ENCODE peak calls at places on chromosomes 6 and 20, in five cellular contexts. Q is activated CD8-positive, alpha-beta T cell treated with anti-CD3 and anti-CD28 coated beads for 36 hours; B is heart left ventricle; Y is cardiac muscle cell; W is AG04449. V is an unnamed sample.

GRCh38 chr6:170155464-170156196 is 135.2 kb downstream of the DLL1 start:
- DNase-seq in Q (no peak), Y (no peak), W (no peak), B (no peak), V (no peak)

GRCh38 chr6:119347466-119348307 is 1.9 kb downstream of the MAN1A1 start:
- DNase-seq in W (no peak), Q (peak; percentile 59), Y (no peak), B (peak; percentile 40), V (peak; percentile 78)

GRCh38 chr6:1110164-1110563 is 201.7 kb upstream of the FOXQ1 start:
- DNase-seq in Q (no peak), B (no peak), Y (no peak), W (no peak), V (no peak)

GRCh38 chr6:29589423-29590048 is 4.6 kb downstream of the OR2H2 start:
- DNase-seq in B (no peak), W (peak; percentile 5), Y (peak; percentile 60), Q (peak; percentile 71), V (no peak)

GRCh38 chr6:75415804-75416203 is 77.8 kb downstream of the FILIP1 start:
- DNase-seq in Q (no peak), B (no peak), Y (no peak), W (no peak), V (no peak)

GRCh38 chr20:40697466-40697987 is 8.5 kb upstream of the MAFB start:
- DNase-seq in Y (no peak), Q (no peak), B (no peak), W (no peak), V (no peak)

GRCh38 chr6:83097204-83097603 is 29.7 kb downstream of the DOP1A start:
- DNase-seq in B (no peak), Y (peak; percentile 52), Q (no peak), W (no peak), V (no peak)

GRCh38 chr20:45306431-45306982 is at the start of gene RBPJL:
- DNase-seq in W (no peak), B (no peak), Y (peak; percentile 14), Q (peak; percentile 55), V (no peak)

GRCh38 chr20:35316086-35316485 is 23.9 kb upstream of the FAM83C start:
- DNase-seq in Q (no peak), W (no peak), Y (no peak), B (no peak), V (no peak)

GRCh38 chr20:19408971-19409370 is 196.5 kb downstream of the SLC24A3 start:
- DNase-seq in W (no peak), B (no peak), Y (no peak), Q (no peak), V (no peak)

DNA sequence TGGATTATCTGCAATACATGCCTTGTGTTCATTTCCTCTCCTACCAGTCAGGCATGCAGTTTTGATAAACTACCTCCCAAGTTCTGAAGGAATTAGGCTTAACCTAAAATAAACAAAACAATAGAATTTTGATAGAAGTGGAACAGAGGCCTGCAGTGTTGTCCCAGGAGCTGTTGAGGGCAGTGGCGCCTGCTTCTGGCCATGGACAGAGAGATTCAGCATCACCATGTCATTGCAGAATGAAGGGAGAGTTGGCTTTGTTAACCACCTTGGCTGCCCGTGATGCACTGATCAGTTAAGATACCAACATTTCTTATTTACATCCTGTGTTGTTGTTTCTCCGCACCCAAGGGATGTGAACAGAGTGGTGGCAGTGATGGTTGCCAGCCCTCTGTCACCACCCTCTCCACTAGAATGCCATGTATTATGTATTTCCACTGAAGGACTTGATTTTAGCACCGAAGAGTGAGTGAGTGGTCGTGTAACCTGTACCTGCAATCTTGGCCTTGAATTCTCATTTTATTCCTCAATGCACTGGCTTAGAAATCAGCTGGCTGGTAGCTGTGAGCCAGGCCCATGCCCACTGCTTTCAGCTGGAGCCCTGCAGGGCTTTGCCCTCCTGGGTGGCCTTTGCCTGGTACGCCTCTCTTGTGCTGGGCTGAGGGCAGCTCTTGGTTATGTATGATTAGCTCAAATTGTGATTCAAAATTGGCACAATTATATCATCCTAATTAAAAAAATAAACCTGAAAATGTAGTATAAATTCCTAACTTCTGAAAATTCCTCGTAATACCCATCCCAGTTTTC is 56.5 kb downstream of the SHLD1 start:
- DNase-seq in Q (peak; percentile 23), B (no peak), W (no peak), Y (no peak), V (no peak)
- TF ChIP-seq CTCF in Q (no peak), B (peak; percentile 15), W (no peak), Y (peak; percentile 32), V (no peak)

GRCh38 chr20:50221501-50222323 is 31.1 kb downstream of the CEBPB start:
- DNase-seq in B (peak; percentile 49), Q (no peak), W (no peak), Y (peak; percentile 80), V (peak; percentile 74)
- TF ChIP-seq CTCF in B (no peak), Q (no peak), W (no peak), Y (peak; percentile 2), V (no peak)

GRCh38 chr6:107122748-107123147 is 7.4 kb upstream of the BEND3 start:
- DNase-seq in Y (no peak), W (no peak), Q (no peak), B (no peak), V (no peak)

GRCh38 chr6:107123501-107123900 is 8.2 kb upstream of the BEND3 start:
- DNase-seq in W (no peak), Y (no peak), Q (no peak), B (no peak), V (no peak)

GRCh38 chr6:107121964-107122495 is 6.7 kb upstream of the BEND3 start:
- DNase-seq in Q (no peak), W (no peak), Y (no peak), B (no peak), V (no peak)

GRCh38 chr6:107125771-107126170 is 10.5 kb upstream of the BEND3 start:
- DNase-seq in Q (no peak), Y (no peak), B (no peak), W (no peak), V (no peak)

DNA sequence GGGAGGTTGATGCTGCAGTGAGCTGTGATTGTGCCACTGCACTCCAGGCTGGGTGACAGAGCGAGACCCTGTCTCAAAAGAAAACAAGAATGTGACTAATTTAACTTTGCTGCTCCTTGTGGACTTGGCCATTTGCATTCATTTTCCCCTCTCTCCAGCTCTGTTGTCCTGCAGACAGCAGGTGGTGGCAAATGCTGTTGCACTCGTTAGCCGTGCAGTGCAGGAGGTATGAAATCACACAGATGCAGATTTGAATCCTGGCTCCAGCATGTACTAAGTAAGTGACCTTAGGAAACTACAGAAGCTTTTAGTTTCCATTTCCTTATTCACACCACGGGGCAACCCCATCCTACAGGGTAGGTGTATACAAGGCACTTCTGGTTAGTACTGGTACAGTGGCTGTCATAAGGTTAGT is 9.6 kb upstream of the BEND3 start:
- DNase-seq in Q (peak; percentile 3), B (no peak), Y (no peak), W (no peak), V (no peak)
- TF ChIP-seq CTCF in Q (no peak), B (no peak), Y (no peak), W (no peak), V (no peak)

GRCh38 chr6:72246926-72247325 is 360.6 kb downstream of the RIMS1 start:
- DNase-seq in B (no peak), Q (no peak), W (no peak), Y (peak; percentile 6), V (no peak)
- TF ChIP-seq CTCF in B (no peak), Q (no peak), W (no peak), Y (no peak), V (no peak)

DNA sequence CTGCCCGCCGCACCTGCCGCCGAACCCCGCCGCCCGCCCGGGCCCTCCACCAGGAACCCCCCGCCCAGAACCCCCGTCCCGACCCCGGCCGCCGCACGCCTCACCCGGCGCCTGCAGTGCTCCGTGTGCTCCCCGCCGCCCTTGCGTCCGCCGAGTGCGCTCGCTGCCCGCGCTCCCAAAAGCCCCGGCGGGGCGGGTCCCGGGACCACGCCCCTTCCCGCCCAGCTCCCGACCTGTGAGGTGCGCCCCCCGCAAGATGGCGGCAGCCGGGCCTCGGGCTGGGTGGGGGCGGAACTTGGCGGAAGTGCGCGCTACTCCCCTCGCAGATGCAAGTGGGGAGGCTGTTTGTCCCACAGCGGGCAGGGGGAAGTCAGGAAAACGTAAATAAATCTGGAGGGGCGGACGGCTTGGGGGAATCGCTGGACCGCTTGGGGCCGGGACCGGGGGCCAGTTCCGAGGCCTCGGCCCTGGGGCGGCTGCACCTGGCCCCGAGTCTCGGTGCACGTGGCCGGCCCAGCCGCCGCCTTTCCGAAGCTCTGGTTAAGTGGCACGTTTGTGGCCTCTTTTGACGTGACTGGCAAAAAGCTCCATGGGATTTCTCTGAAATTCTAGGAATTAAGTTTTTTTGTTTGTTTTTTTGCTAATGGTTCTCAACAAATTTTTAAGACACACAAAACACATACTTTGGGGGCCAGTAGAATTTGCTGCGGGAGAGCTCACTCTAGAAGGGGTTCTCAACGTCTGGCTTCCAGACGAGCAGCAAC is at the start of gene EZR:
- DNase-seq in Y (peak; percentile 80), B (peak; percentile 86), Q (peak; percentile 89), W (no peak), V (peak; percentile 89)
- TF ChIP-seq CTCF in Y (no peak), B (peak; percentile 13), Q (no peak), W (peak; percentile 1), V (no peak)

GRCh38 chr6:132598473-132598872 is 8.9 kb upstream of the TAAR5 start:
- DNase-seq in W (no peak), Q (peak; percentile 3), Y (peak; percentile 2), B (no peak), V (no peak)
- TF ChIP-seq CTCF in W (no peak), Q (no peak), Y (peak; percentile 30), B (no peak), V (peak; percentile 22)

GRCh38 chr20:63751471-63752271 is 12.1 kb downstream of the SLC2A4RG start:
- DNase-seq in B (peak; percentile 25), Y (no peak), Q (peak; percentile 45), W (no peak), V (no peak)
- TF ChIP-seq CTCF in B (no peak), Y (no peak), Q (no peak), W (no peak), V (no peak)

DNA sequence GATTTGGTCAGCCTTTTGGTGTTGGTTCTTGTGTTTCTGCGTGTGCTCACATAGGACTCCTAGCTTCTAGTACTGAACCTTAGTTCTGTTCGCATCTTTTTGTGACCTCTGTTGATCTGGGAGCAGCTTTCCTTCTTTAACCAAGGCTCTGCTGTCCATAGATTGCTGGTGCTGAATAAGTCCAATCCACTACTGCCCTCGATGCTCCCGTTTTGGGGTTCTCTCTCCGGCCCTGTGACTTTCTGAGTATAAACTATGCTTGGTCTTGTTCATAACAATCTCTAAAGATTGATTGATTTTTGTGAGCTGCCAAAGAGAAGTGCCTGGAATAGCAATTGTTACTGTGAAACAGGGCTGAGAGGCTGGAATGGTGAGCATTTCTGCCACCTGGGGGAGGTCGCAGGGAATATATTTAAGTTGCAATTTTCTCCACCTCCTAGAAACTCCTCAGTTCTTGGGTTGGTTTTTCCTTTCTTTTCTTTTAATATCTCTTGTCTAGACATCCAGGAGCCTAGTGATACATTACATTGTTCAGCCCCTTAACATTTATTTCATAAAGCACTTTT is 422.9 kb upstream of the CHD6 start:
- DNase-seq in B (no peak), Y (no peak), Q (no peak), W (no peak), V (no peak)
- TF ChIP-seq CTCF in B (peak; percentile 35), Y (no peak), Q (no peak), W (no peak), V (no peak)

GRCh38 chr6:40588070-40588384 is 863 bp upstream of the LRFN2 start:
- DNase-seq in W (no peak), Y (no peak), B (no peak), Q (no peak), V (no peak)
- TF ChIP-seq CTCF in W (no peak), Y (no peak), B (no peak), Q (no peak), V (no peak)